ENCODE peak calls at places on chromosomes 13 and 19, in ten cellular contexts. N is sigmoid colon, S is prostate gland, X is Peyer's patch, Y is NT2/D1, E is SJSA1, Z is H1, A is neuronal stem cell, F is uterus, T is thoracic aorta. I is an unnamed sample. For H3K4me1 and H3K36me3, the result is how much of the 10 kb centered on the place peaks cover.

GRCh38 chr13:23617551-23618014 is 47.4 kb downstream of the TNFRSF19 start:
- DNase-seq in N (no peak), S (no peak), X (no peak), Y (no peak), E (peak), Z (no peak), A (no peak), F (no peak), T (no peak), I (no peak)

GRCh38 chr19:34506026-34506370 is 24.4 kb downstream of the WTIP start:
- DNase-seq in N (no peak), S (no peak), X (no peak), Y (no peak), E (no peak), Z (no peak), A (no peak), F (no peak), T (no peak), I (no peak)

GRCh38 chr19:39175564-39175963 is 21.2 kb upstream of the NCCRP1 start:
- DNase-seq in N (no peak), S (no peak), X (no peak), Y (no peak), E (no peak), Z (no peak), A (no peak), F (no peak), T (no peak), I (no peak)

GRCh38 chr13:96065851-96066250 is 12.7 kb upstream of the UGGT2 start:
- DNase-seq in N (no peak), S (no peak), X (no peak), Y (no peak), E (no peak), Z (no peak), A (no peak), F (no peak), T (no peak), I (no peak)

GRCh38 chr13:37621811-37622361 is 23.3 kb upstream of the POSTN start:
- DNase-seq in N (no peak), S (no peak), X (no peak), Y (no peak), E (no peak), Z (no peak), A (no peak), F (peak), T (no peak), I (no peak)

GRCh38 chr19:45973564-45974338 is at the start of gene NOVA2:
- DNase-seq in N (peak), S (no peak), X (peak), Y (peak), E (peak), Z (peak), A (peak), F (peak), T (no peak), I (peak)

GRCh38 chr13:108690726-108691125 is 61.3 kb downstream of the MYO16 start:
- DNase-seq in N (no peak), S (no peak), X (no peak), Y (no peak), E (no peak), Z (no peak), A (no peak), F (no peak), T (no peak), I (no peak)

GRCh38 chr13:55653497-55653896 is 1487.2 kb upstream of the PRR20A start:
- DNase-seq in N (no peak), S (no peak), X (no peak), Y (no peak), E (no peak), Z (no peak), A (no peak), F (no peak), T (no peak), I (no peak)

GRCh38 chr13:21203132-21203531 is 26.7 kb downstream of the MRPL57 start:
- DNase-seq in N (no peak), S (peak), X (no peak), Y (no peak), E (peak), Z (no peak), A (no peak), F (no peak), T (no peak), I (no peak)

GRCh38 chr13:39283062-39283461 is 244.8 kb downstream of the NHLRC3 start:
- DNase-seq in N (no peak), S (no peak), X (no peak), Y (no peak), E (no peak), Z (no peak), A (no peak), F (no peak), T (no peak), I (no peak)

GRCh38 chr19:58406818-58407657 is 1.4 kb upstream of the ZNF584 start:
- DNase-seq in N (peak), S (no peak), X (no peak), Y (no peak), E (no peak), Z (no peak), A (no peak), F (no peak), T (no peak), I (no peak)

GRCh38 chr13:67238861-67239260 is 8.7 kb upstream of the PCDH9 start:
- DNase-seq in N (no peak), S (no peak), X (no peak), Y (no peak), E (no peak), Z (no peak), A (no peak), F (no peak), T (no peak), I (no peak)

GRCh38 chr19:3129112-3129511 is 6.7 kb upstream of the GNA15 start:
- DNase-seq in N (no peak), S (peak), X (no peak), Y (no peak), E (peak), Z (no peak), A (no peak), F (no peak), T (no peak), I (peak)

GRCh38 chr19:48543121-48543710 is 8.8 kb upstream of the SULT2B1 start:
- DNase-seq in N (no peak), S (peak), X (peak), Y (no peak), E (no peak), Z (no peak), A (no peak), F (no peak), T (no peak), I (no peak)

GRCh38 chr13:24630851-24631341 is 49.3 kb upstream of the ATP12A start:
- DNase-seq in N (no peak), S (no peak), X (no peak), Y (peak), E (peak), Z (peak), A (peak), F (no peak), T (no peak), I (peak)

GRCh38 chr19:57282011-57282636 is 1.8 kb downstream of the ZNF460 start:
- DNase-seq in N (no peak), S (no peak), X (no peak), Y (no peak), E (no peak), Z (no peak), A (no peak), F (no peak), T (no peak), I (no peak)

GRCh38 chr13:78625384-78625783 is 22.0 kb upstream of the POU4F1 start:
- DNase-seq in N (no peak), S (no peak), X (no peak), Y (no peak), E (no peak), Z (no peak), A (no peak), F (no peak), T (no peak), I (no peak)

GRCh38 chr13:102136735-102137296 is 265.0 kb downstream of the FGF14 start:
- DNase-seq in N (no peak), S (no peak), X (no peak), Y (no peak), E (no peak), Z (no peak), A (no peak), F (no peak), T (no peak), I (no peak)

GRCh38 chr13:27919934-27920676 is at the start of gene PDX1:
- DNase-seq in N (no peak), S (no peak), X (no peak), Y (no peak), E (no peak), Z (no peak), A (peak), F (no peak), T (no peak), I (no peak)

GRCh38 chr13:50015263-50015662 is at the start of gene KCNRG:
- DNase-seq in N (no peak), S (no peak), X (no peak), Y (no peak), E (no peak), Z (no peak), A (no peak), F (no peak), T (no peak), I (no peak)

GRCh38 chr13:59178344-59178743 is 985.4 kb downstream of the DIAPH3 start:
- DNase-seq in N (no peak), S (no peak), X (no peak), Y (no peak), E (peak), Z (no peak), A (no peak), F (no peak), T (no peak), I (no peak)

GRCh38 chr19:10718205-10719196 is 622 bp downstream of the DNM2 start:
- DNase-seq in N (no peak), S (no peak), X (peak), Y (no peak), E (peak), Z (no peak), A (no peak), F (peak), T (no peak), I (no peak)

GRCh38 chr13:53249236-53249635 is 220.6 kb downstream of the OLFM4 start:
- DNase-seq in N (no peak), S (no peak), X (no peak), Y (no peak), E (no peak), Z (no peak), A (no peak), F (no peak), T (no peak), I (no peak)

GRCh38 chr13:50170447-50171037 is 155.3 kb downstream of the KCNRG start:
- DNase-seq in N (no peak), S (no peak), X (no peak), Y (no peak), E (no peak), Z (no peak), A (no peak), F (no peak), T (no peak), I (no peak)

GRCh38 chr13:112618501-112618900 is 30.5 kb upstream of the TUBGCP3 start:
- DNase-seq in N (no peak), S (no peak), X (no peak), Y (no peak), E (no peak), Z (no peak), A (no peak), F (no peak), T (no peak), I (no peak)

GRCh38 chr19:23318143-23318542 is 67.9 kb upstream of the ZNF724 start:
- DNase-seq in N (no peak), S (no peak), X (no peak), Y (no peak), E (no peak), Z (no peak), A (no peak), F (no peak), T (no peak), I (no peak)

GRCh38 chr13:43023244-43023931 is at the start of gene DNAJC15:
- DNase-seq in N (peak), S (peak), X (peak), Y (no peak), E (peak), Z (peak), A (peak), F (peak), T (peak), I (no peak)

GRCh38 chr19:33809960-33810359 is 13.3 kb downstream of the KCTD15 start:
- DNase-seq in N (no peak), S (no peak), X (no peak), Y (no peak), E (no peak), Z (no peak), A (no peak), F (no peak), T (no peak), I (no peak)

GRCh38 chr19:23904406-23904805 is 10.3 kb upstream of the ZNF726 start:
- DNase-seq in N (no peak), S (no peak), X (no peak), Y (no peak), E (no peak), Z (no peak), A (no peak), F (no peak), T (no peak), I (no peak)

DNA sequence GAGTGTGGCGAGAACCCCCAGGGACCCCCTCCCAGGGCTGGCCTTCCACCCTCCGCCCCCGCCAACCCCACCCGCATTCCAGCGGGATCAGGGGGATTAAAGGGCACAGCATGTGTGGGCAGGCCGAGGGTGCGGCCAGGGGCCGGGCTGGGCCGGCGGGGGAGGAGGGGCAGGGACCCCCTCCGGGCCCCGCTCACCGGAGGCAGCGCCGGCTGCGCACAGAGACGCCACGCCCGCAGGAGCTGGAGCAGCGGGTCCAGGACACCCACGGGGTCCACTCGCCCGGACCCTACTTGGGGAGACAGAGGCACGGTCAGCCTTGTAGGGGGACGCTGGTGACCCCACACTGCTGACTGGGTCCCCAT is 2.4 kb downstream of the ADAMTSL5 start:
- DNase-seq in N (no peak), S (no peak), X (no peak), Y (no peak), E (no peak), Z (no peak), A (no peak), F (no peak), T (no peak), I (peak)
- H3K4me3 ChIP-seq in N (no peak), S (no peak), X (no peak), Y (no peak), E (no peak), Z (no peak), A (no peak), F (no peak), T (no peak), I (no peak)

GRCh38 chr13:110410906-110411305 is 103.8 kb downstream of the COL4A2 start:
- DNase-seq in N (no peak), S (no peak), X (no peak), Y (no peak), E (no peak), Z (no peak), A (no peak), F (no peak), T (no peak), I (no peak)
- H3K4me1 ChIP-seq in N (half or more), S (under half), X (under half), Y (under half), E (half or more), Z (under half), A (under half), F (under half), T (half or more), I (under half)

GRCh38 chr13:113852536-113853517 is 11.0 kb downstream of the GAS6 start:
- DNase-seq in N (no peak), S (no peak), X (peak), Y (no peak), E (no peak), Z (no peak), A (no peak), F (peak), T (no peak), I (no peak)
- H3K36me3 ChIP-seq in N (under half), S (under half), X (under half), Y (under half), E (under half), Z (under half), A (under half), F (under half), T (under half), I (under half)

GRCh38 chr19:40282920-40283319 is 2.2 kb downstream of the AKT2 start:
- DNase-seq in N (peak), S (no peak), X (no peak), Y (no peak), E (no peak), Z (no peak), A (no peak), F (no peak), T (no peak), I (no peak)
- H3K4me3 ChIP-seq in N (no peak), S (no peak), X (no peak), Y (no peak), E (no peak), Z (no peak), A (no peak), F (no peak), T (no peak), I (no peak)

GRCh38 chr19:15276620-15277019 is 44.4 kb upstream of the EPHX3 start:
- DNase-seq in N (no peak), S (no peak), X (no peak), Y (no peak), E (no peak), Z (no peak), A (no peak), F (no peak), T (no peak), I (no peak)
- H3K4me1 ChIP-seq in N (half or more), S (under half), X (under half), Y (under half), E (under half), Z (under half), A (under half), F (under half), T (half or more), I (under half)

I was measured in HAP-1.